ENCODE peak calls at places on chromosomes 16 and 17, in eight cellular contexts. O is endodermal cell; I is H9; S is activated CD8-positive, alpha-beta T cell treated with anti-CD3 and anti-CD28 coated beads for 36 hours; M is Calu3; C is neural crest cell; T is neural progenitor cell; L is heart left ventricle. W is an unnamed sample.

GRCh38 chr16:3945751-3946603 is 65.5 kb upstream of the CREBBP start:
- DNase-seq in I (no peak), C (no peak), S (no peak), M (peak), O (peak), L (no peak), T (no peak), W (peak)

GRCh38 chr17:50953831-50954601 is 87.9 kb upstream of the TOB1 start:
- DNase-seq in S (no peak), T (peak), M (no peak), I (peak), O (peak), C (no peak), L (peak), W (no peak)

GRCh38 chr16:12303649-12304048 is 327.1 kb downstream of the SNX29 start:
- DNase-seq in S (no peak), C (no peak), O (no peak), I (no peak), T (no peak), L (no peak), M (no peak), W (no peak)

GRCh38 chr17:13931752-13932477 is 137.4 kb upstream of the COX10 start:
- DNase-seq in M (no peak), L (peak), O (no peak), T (no peak), C (no peak), S (no peak), I (no peak), W (no peak)

GRCh38 chr17:60422162-60422665 is at the start of gene CHCT1:
- DNase-seq in L (no peak), O (no peak), T (no peak), S (no peak), I (peak), C (no peak), M (no peak), W (no peak)

GRCh38 chr16:57253410-57253927 is 8.4 kb downstream of the ARL2BP start:
- DNase-seq in L (no peak), C (no peak), M (peak), T (no peak), S (no peak), O (no peak), I (no peak), W (no peak)

GRCh38 chr17:55527520-55528118 is 16.4 kb upstream of the SMIM36 start:
- DNase-seq in T (peak), O (peak), M (peak), C (peak), I (peak), L (no peak), S (peak), W (peak)

GRCh38 chr16:69762843-69763556 is 868 bp downstream of the WWP2 start:
- DNase-seq in S (peak), C (no peak), L (no peak), M (no peak), O (no peak), T (peak), I (no peak), W (peak)

GRCh38 chr16:1938316-1938715 is 4.7 kb downstream of the MSRB1 start:
- DNase-seq in S (no peak), C (no peak), I (no peak), L (peak), O (no peak), M (no peak), T (no peak), W (no peak)

GRCh38 chr16:797120-797420 is 3.5 kb downstream of the GNG13 start:
- DNase-seq in C (no peak), S (peak), M (peak), L (peak), T (no peak), O (peak), I (peak), W (no peak)

GRCh38 chr16:81894592-81894991 is 115.5 kb downstream of the PLCG2 start:
- DNase-seq in C (no peak), O (peak), S (no peak), T (no peak), I (no peak), L (no peak), M (no peak), W (no peak)

GRCh38 chr16:83136924-83137323 is 510.2 kb downstream of the CDH13 start:
- DNase-seq in L (no peak), S (no peak), C (no peak), T (no peak), I (no peak), M (no peak), O (no peak), W (no peak)

GRCh38 chr17:59617141-59617757 is 2.4 kb upstream of the CLTC start:
- DNase-seq in T (no peak), O (no peak), I (no peak), M (no peak), C (no peak), L (no peak), S (no peak), W (no peak)

GRCh38 chr17:62663304-62663703 is 35.8 kb downstream of the MRC2 start:
- DNase-seq in S (no peak), L (no peak), I (no peak), M (no peak), O (peak), C (no peak), T (no peak), W (no peak)

GRCh38 chr17:20010099-20010863 is 1.1 kb downstream of the SPECC1 start:
- DNase-seq in I (peak), T (peak), C (peak), M (peak), S (no peak), L (no peak), O (peak), W (peak)
- TF ChIP-seq CTCF in I (peak), T (peak), C (peak), M (no peak), S (no peak), L (peak), O (peak), W (peak)

GRCh38 chr17:80413771-80414507 is 1.0 kb upstream of the ENDOV start:
- DNase-seq in I (no peak), O (no peak), S (no peak), M (no peak), L (no peak), T (no peak), C (no peak), W (no peak)
- TF ChIP-seq CTCF in I (no peak), O (no peak), S (no peak), M (no peak), L (no peak), T (no peak), C (no peak), W (no peak)

DNA sequence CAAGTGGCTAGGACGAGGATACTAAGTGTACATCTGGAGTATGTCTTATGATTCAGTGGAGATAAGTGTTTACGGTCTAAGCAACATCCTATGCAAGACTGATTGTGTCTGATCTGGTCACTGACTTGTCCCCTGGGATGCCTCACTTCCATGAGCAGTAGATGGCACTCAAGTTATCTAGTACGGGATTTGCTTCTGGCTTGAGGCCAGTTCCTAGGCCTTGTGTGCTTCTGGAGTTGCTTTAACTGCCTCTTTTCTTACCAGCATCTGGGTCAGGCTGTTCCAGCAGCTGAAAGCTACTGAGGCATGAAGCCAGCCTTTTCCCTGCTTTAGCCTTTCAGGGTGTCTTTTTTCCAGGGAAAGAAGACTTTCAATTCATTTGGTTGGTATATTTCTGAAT is 23.0 kb downstream of the SUPT6H start:
- DNase-seq in O (no peak), S (no peak), I (no peak), L (no peak), M (no peak), C (no peak), T (no peak), W (no peak)
- TF ChIP-seq CTCF in O (no peak), S (no peak), I (no peak), L (no peak), M (no peak), C (no peak), T (peak), W (no peak)

DNA sequence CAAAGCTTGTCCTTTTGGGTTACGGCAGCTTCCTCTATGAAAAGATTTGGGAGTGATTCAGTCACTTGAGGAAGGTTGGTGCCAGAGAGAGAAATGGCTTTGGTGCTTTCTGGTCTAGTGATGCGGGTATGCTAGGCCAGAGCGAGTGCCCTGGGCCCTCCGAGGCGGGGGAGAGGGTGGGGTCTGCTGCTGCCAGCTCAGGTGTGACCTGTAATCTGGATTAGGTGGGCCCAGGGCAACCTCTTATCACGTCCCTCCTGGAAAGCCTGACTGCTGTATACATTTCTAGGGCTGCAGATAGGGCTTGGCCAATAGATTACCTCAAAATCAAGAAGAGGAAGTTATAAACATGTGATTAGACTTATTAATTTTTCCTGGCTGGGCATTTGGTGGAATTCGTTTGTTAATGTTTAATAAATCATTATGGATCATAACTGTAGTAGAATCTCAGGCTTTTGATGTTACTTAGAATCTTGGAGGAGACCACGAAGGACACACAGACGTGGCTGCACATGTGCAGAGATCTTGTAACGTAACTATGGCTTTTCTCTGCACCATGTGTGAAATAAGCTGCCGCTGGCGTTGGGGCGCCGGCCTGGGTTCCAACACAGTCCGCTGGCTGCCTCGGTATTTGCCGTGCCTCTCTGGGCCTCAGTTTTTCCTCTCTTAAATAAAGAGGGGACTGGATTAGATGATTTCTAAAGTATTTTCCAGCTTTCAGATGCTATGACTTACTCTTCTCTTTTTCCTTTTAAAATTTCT is 1.2 kb downstream of the IRF8 start:
- DNase-seq in I (no peak), M (no peak), O (no peak), L (no peak), S (no peak), T (no peak), C (no peak), W (no peak)
- TF ChIP-seq CTCF in I (no peak), M (no peak), O (no peak), L (no peak), S (no peak), T (no peak), C (no peak), W (no peak)

GRCh38 chr17:81428121-81428515 is 32.9 kb downstream of the BAHCC1 start:
- DNase-seq in I (no peak), C (no peak), S (peak), T (no peak), M (peak), O (no peak), L (no peak), W (no peak)

GRCh38 chr17:81428945-81429344 is 33.7 kb downstream of the BAHCC1 start:
- DNase-seq in L (no peak), S (no peak), O (no peak), I (no peak), T (no peak), C (no peak), M (no peak), W (no peak)

GRCh38 chr17:81429353-81429774 is 34.1 kb downstream of the BAHCC1 start:
- DNase-seq in L (peak), O (no peak), I (no peak), T (no peak), S (no peak), C (no peak), M (peak), W (peak)

GRCh38 chr17:81428521-81428920 is 33.3 kb downstream of the BAHCC1 start:
- DNase-seq in S (no peak), T (no peak), I (no peak), O (no peak), L (no peak), M (no peak), C (no peak), W (no peak)

GRCh38 chr17:81429813-81430510 is 34.7 kb downstream of the BAHCC1 start:
- DNase-seq in M (no peak), C (peak), L (no peak), O (peak), I (no peak), S (no peak), T (peak), W (no peak)
- TF ChIP-seq CTCF in M (no peak), C (no peak), L (peak), O (peak), I (peak), S (no peak), T (peak), W (peak)

DNA sequence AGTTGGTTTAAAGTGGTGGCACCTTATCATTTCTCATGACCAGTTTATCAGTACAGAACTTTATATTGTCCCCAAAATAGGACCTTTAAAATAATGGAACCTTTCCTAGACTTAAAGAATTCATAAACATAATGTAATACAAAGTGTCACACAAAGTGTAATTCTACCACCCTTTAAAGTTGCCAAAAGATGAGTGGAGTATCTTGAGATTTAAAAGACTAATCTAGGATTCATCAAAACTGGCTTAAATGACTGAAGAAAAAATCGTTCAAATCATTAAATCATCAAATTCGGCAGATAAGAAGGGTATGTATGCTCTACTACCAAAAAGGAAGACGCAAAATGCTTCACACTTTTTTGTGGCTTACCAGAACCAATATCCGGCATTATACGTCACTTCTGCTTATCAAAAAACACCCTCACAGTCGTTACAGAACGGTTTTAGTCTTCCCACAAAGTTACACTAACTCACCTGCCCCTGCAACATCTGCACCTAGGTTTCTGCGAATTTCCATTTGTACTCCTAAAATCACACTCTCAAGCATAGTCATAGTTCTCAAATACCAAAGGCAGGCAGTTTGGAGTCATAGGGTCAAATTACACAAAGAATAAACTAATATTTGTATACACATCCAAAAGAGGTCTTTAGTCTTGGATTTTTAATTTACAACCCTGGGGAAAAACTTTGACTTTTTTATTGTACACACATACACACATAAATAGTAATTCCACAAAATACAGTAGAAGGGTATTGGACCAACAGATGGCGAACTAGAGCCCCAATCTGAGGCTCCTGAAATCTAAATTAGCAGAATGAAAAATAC is 1.4 kb upstream of the KANSL1 start:
- DNase-seq in C (no peak), S (peak), I (no peak), O (no peak), L (no peak), T (peak), M (peak), W (peak)
- TF ChIP-seq CTCF in C (peak), S (peak), I (peak), O (peak), L (peak), T (peak), M (peak), W (peak)

DNA sequence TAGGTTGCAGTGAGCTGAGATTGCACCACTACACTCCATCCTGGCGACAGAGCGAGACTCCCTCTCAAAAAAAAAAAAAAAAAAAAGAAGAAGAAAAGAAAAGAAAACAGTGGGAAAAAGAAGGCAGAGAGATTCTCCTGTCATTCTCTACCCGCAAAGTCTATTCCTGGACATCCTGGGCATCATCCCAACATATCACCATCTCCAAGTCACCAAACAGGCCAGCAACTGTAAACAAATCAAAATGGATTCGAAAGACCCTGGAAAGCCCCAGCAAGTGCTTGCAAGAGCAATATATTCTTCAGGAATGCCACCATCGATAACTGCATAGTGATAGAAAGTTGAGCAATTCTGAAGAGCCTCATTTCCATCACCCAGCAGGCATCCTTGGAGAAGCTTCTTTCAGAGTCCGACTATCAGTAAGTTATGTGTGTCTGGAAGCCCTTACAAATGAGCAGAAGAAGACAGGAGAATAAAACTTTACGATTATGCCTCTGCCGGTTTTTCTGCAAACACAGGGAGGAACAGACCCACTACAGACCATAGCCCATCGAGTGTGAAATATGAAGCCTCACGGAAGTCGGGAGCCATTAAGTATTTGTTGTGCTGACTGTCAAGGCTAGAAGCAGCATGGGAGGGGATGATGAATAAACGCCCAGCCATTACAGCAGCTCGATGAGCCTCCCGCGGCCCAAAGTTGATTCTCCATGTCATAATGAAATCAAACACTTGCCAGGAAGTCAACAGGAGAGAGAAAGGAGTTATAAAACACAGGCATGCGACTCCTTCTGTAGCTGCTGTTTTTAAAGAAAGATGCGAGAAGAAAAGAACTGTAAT is 64.5 kb upstream of the SEC14L1 start:
- DNase-seq in C (no peak), T (no peak), S (no peak), O (no peak), L (no peak), I (no peak), M (no peak), W (no peak)
- TF ChIP-seq CTCF in C (no peak), T (no peak), S (no peak), O (no peak), L (no peak), I (no peak), M (no peak), W (no peak)

W was measured in HFFc6.